ENCODE peak calls at places on chromosomes 4 and X, in seven cellular contexts. One of them, this sample, is unnamed.

GRCh38 chr4:38601244-38601915 is 62.6 kb upstream of the KLF3 start:
- DNase-seq in endothelial cell of umbilical vein: peak; percentile 46
- DNase-seq in dorsolateral prefrontal cortex: no peak
- DNase-seq in PC-3: peak; percentile 80
- DNase-seq in Panc1: no peak
- DNase-seq in left lung: no peak
- DNase-seq in adrenal gland: no peak
- DNase-seq in this sample: no peak

GRCh38 chr4:184416913-184417734 is 57.2 kb downstream of the IRF2 start:
- DNase-seq in endothelial cell of umbilical vein: no peak
- DNase-seq in dorsolateral prefrontal cortex: no peak
- DNase-seq in PC-3: no peak
- DNase-seq in Panc1: no peak
- DNase-seq in left lung: no peak
- DNase-seq in adrenal gland: no peak
- DNase-seq in this sample: no peak

GRCh38 chrX:154057790-154058189 is 38.1 kb upstream of the IRAK1 start:
- DNase-seq in endothelial cell of umbilical vein: no peak
- DNase-seq in dorsolateral prefrontal cortex: no peak
- DNase-seq in PC-3: no peak
- DNase-seq in Panc1: no peak
- DNase-seq in left lung: no peak
- DNase-seq in adrenal gland: peak; percentile 46
- DNase-seq in this sample: no peak

GRCh38 chr4:185142563-185142910 is 529 bp upstream of the SLC25A4 start:
- DNase-seq in endothelial cell of umbilical vein: no peak
- DNase-seq in dorsolateral prefrontal cortex: no peak
- DNase-seq in PC-3: no peak
- DNase-seq in Panc1: no peak
- DNase-seq in left lung: no peak
- DNase-seq in adrenal gland: no peak
- DNase-seq in this sample: no peak

GRCh38 chrX:70434352-70434866 is 10.2 kb upstream of the DLG3 start:
- DNase-seq in endothelial cell of umbilical vein: peak; percentile 58
- DNase-seq in dorsolateral prefrontal cortex: peak; percentile 84
- DNase-seq in PC-3: peak; percentile 89
- DNase-seq in Panc1: peak; percentile 41
- DNase-seq in left lung: peak; percentile 90
- DNase-seq in adrenal gland: peak; percentile 83
- DNase-seq in this sample: peak; percentile 53

GRCh38 chrX:2627272-2627867 is 63.7 kb upstream of the CD99 start:
- DNase-seq in endothelial cell of umbilical vein: peak; percentile 57
- DNase-seq in dorsolateral prefrontal cortex: no peak
- DNase-seq in PC-3: peak; percentile 55
- DNase-seq in Panc1: no peak
- DNase-seq in left lung: no peak
- DNase-seq in adrenal gland: peak; percentile 24
- DNase-seq in this sample: peak; percentile 46

GRCh38 chr4:159837071-159837470 is 734.2 kb downstream of the RAPGEF2 start:
- DNase-seq in endothelial cell of umbilical vein: no peak
- DNase-seq in dorsolateral prefrontal cortex: no peak
- DNase-seq in PC-3: no peak
- DNase-seq in Panc1: no peak
- DNase-seq in left lung: no peak
- DNase-seq in adrenal gland: no peak
- DNase-seq in this sample: no peak

GRCh38 chrX:104285201-104285600 is 30.5 kb upstream of the ESX1 start:
- DNase-seq in endothelial cell of umbilical vein: no peak
- DNase-seq in dorsolateral prefrontal cortex: no peak
- DNase-seq in PC-3: no peak
- DNase-seq in Panc1: no peak
- DNase-seq in left lung: no peak
- DNase-seq in adrenal gland: no peak
- DNase-seq in this sample: no peak

GRCh38 chr4:184251680-184252000 is 34.0 kb upstream of the ENPP6 start:
- DNase-seq in endothelial cell of umbilical vein: no peak
- DNase-seq in dorsolateral prefrontal cortex: no peak
- DNase-seq in PC-3: no peak
- DNase-seq in Panc1: no peak
- DNase-seq in left lung: no peak
- DNase-seq in adrenal gland: no peak
- DNase-seq in this sample: no peak

GRCh38 chr4:31086771-31087330 is 366.7 kb downstream of the PCDH7 start:
- DNase-seq in endothelial cell of umbilical vein: peak; percentile 36
- DNase-seq in dorsolateral prefrontal cortex: no peak
- DNase-seq in PC-3: no peak
- DNase-seq in Panc1: no peak
- DNase-seq in left lung: no peak
- DNase-seq in adrenal gland: no peak
- DNase-seq in this sample: no peak

GRCh38 chrX:20654596-20655106 is 387.9 kb upstream of the RPS6KA3 start:
- DNase-seq in endothelial cell of umbilical vein: no peak
- DNase-seq in dorsolateral prefrontal cortex: no peak
- DNase-seq in PC-3: peak; percentile 51
- DNase-seq in Panc1: no peak
- DNase-seq in left lung: no peak
- DNase-seq in adrenal gland: no peak
- DNase-seq in this sample: no peak

GRCh38 chr4:128521634-128522253 is 234.1 kb upstream of the PGRMC2 start:
- DNase-seq in endothelial cell of umbilical vein: peak; percentile 95
- DNase-seq in dorsolateral prefrontal cortex: no peak
- DNase-seq in PC-3: peak; percentile 46
- DNase-seq in Panc1: no peak
- DNase-seq in left lung: no peak
- DNase-seq in adrenal gland: peak; percentile 48
- DNase-seq in this sample: no peak

GRCh38 chr4:14864967-14865366 is 137.3 kb upstream of the CPEB2 start:
- DNase-seq in endothelial cell of umbilical vein: no peak
- DNase-seq in dorsolateral prefrontal cortex: no peak
- DNase-seq in PC-3: no peak
- DNase-seq in Panc1: no peak
- DNase-seq in left lung: no peak
- DNase-seq in adrenal gland: no peak
- DNase-seq in this sample: no peak

GRCh38 chrX:107659768-107660167 is 31.5 kb downstream of the PRPS1 start:
- DNase-seq in endothelial cell of umbilical vein: peak; percentile 46
- DNase-seq in dorsolateral prefrontal cortex: no peak
- DNase-seq in PC-3: peak; percentile 62
- DNase-seq in Panc1: no peak
- DNase-seq in left lung: no peak
- DNase-seq in adrenal gland: no peak
- DNase-seq in this sample: no peak

GRCh38 chr4:13546855-13547562 is 2.7 kb upstream of the NKX3-2 start:
- DNase-seq in endothelial cell of umbilical vein: no peak
- DNase-seq in dorsolateral prefrontal cortex: no peak
- DNase-seq in PC-3: no peak
- DNase-seq in Panc1: no peak
- DNase-seq in left lung: no peak
- DNase-seq in adrenal gland: no peak
- DNase-seq in this sample: peak; percentile 50

GRCh38 chrX:9279271-9279596 is 185.6 kb upstream of the TBL1X start:
- DNase-seq in endothelial cell of umbilical vein: no peak
- DNase-seq in dorsolateral prefrontal cortex: no peak
- DNase-seq in PC-3: no peak
- DNase-seq in Panc1: no peak
- DNase-seq in left lung: no peak
- DNase-seq in adrenal gland: no peak
- DNase-seq in this sample: no peak

GRCh38 chrX:107880054-107880610 is 54.5 kb downstream of the MID2 start:
- DNase-seq in endothelial cell of umbilical vein: no peak
- DNase-seq in dorsolateral prefrontal cortex: no peak
- DNase-seq in PC-3: peak; percentile 33
- DNase-seq in Panc1: no peak
- DNase-seq in left lung: no peak
- DNase-seq in adrenal gland: peak; percentile 35
- DNase-seq in this sample: no peak

GRCh38 chr4:38664704-38665401 is 854 bp downstream of the KLF3 start:
- DNase-seq in endothelial cell of umbilical vein: peak; percentile 67
- DNase-seq in dorsolateral prefrontal cortex: peak; percentile 56
- DNase-seq in PC-3: peak; percentile 39
- DNase-seq in Panc1: no peak
- DNase-seq in left lung: peak; percentile 78
- DNase-seq in adrenal gland: peak; percentile 76
- DNase-seq in this sample: peak; percentile 56

GRCh38 chr4:167233523-167234387 is 539 bp downstream of the SPOCK3 start:
- DNase-seq in endothelial cell of umbilical vein: peak; percentile 23
- DNase-seq in dorsolateral prefrontal cortex: peak; percentile 63
- DNase-seq in PC-3: peak; percentile 26
- DNase-seq in Panc1: no peak
- DNase-seq in left lung: no peak
- DNase-seq in adrenal gland: no peak
- DNase-seq in this sample: no peak

GRCh38 chr4:108861339-108861738 is 98.5 kb upstream of the ETNPPL start:
- DNase-seq in endothelial cell of umbilical vein: peak; percentile 26
- DNase-seq in dorsolateral prefrontal cortex: no peak
- DNase-seq in PC-3: peak; percentile 7
- DNase-seq in Panc1: no peak
- DNase-seq in left lung: no peak
- DNase-seq in adrenal gland: peak; percentile 30
- DNase-seq in this sample: no peak

GRCh38 chr4:7103031-7103598 is 35.3 kb upstream of the GRPEL1 start:
- DNase-seq in endothelial cell of umbilical vein: no peak
- DNase-seq in dorsolateral prefrontal cortex: peak; percentile 87
- DNase-seq in PC-3: peak; percentile 77
- DNase-seq in Panc1: no peak
- DNase-seq in left lung: peak; percentile 90
- DNase-seq in adrenal gland: peak; percentile 73
- DNase-seq in this sample: peak; percentile 60

GRCh38 chr4:107094332-107094731 is 58.2 kb upstream of the DKK2 start:
- DNase-seq in endothelial cell of umbilical vein: peak; percentile 50
- DNase-seq in dorsolateral prefrontal cortex: no peak
- DNase-seq in PC-3: peak; percentile 26
- DNase-seq in Panc1: no peak
- DNase-seq in left lung: no peak
- DNase-seq in adrenal gland: no peak
- DNase-seq in this sample: no peak

GRCh38 chr4:142567620-142568451 is 278.3 kb downstream of the INPP4B start:
- DNase-seq in endothelial cell of umbilical vein: no peak
- DNase-seq in dorsolateral prefrontal cortex: no peak
- DNase-seq in PC-3: peak; percentile 13
- DNase-seq in Panc1: no peak
- DNase-seq in left lung: no peak
- DNase-seq in adrenal gland: no peak
- DNase-seq in this sample: no peak

GRCh38 chrX:15319075-15319474 is 3.6 kb upstream of the ASB11 start:
- DNase-seq in endothelial cell of umbilical vein: no peak
- DNase-seq in dorsolateral prefrontal cortex: no peak
- DNase-seq in PC-3: no peak
- DNase-seq in Panc1: no peak
- DNase-seq in left lung: no peak
- DNase-seq in adrenal gland: no peak
- DNase-seq in this sample: no peak

GRCh38 chr4:4248036-4248884 is at the start of gene TMEM128:
- DNase-seq in endothelial cell of umbilical vein: peak; percentile 93
- DNase-seq in dorsolateral prefrontal cortex: peak; percentile 92
- DNase-seq in PC-3: peak; percentile 88
- DNase-seq in Panc1: peak; percentile 63
- DNase-seq in left lung: peak; percentile 92
- DNase-seq in adrenal gland: peak; percentile 93
- DNase-seq in this sample: peak; percentile 91
- TF ChIP-seq CTCF in endothelial cell of umbilical vein: peak; percentile 34
- TF ChIP-seq CTCF in dorsolateral prefrontal cortex: peak; percentile 46
- TF ChIP-seq CTCF in PC-3: no peak
- TF ChIP-seq CTCF in Panc1: no peak
- TF ChIP-seq CTCF in left lung: no peak
- TF ChIP-seq CTCF in adrenal gland: peak; percentile 30
- TF ChIP-seq CTCF in this sample: no peak

GRCh38 chrX:142084611-142085010 is 120.5 kb downstream of the MAGEC2 start:
- DNase-seq in endothelial cell of umbilical vein: no peak
- DNase-seq in dorsolateral prefrontal cortex: no peak
- DNase-seq in PC-3: no peak
- DNase-seq in Panc1: no peak
- DNase-seq in left lung: no peak
- DNase-seq in adrenal gland: no peak
- DNase-seq in this sample: no peak

DNA sequence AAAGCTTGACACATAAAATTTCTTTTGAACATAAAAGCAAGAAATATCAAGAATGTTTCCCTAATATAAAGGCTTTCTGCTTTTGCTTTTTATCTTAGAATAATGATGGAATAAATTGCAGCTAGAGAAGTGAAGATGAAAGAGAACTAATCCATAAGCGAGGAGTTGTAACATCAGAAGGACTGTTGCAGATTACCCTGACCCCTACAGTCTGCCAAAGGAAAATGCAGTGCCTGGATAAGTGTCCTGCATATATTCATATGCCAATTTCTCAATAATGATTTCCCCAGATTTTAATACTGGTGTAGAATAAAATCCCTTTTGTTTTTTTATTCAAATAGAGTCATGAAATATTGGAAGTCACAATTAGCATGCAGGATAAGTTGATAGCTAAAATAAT is 115.9 kb downstream of the MAGEC2 start:
- DNase-seq in endothelial cell of umbilical vein: peak; percentile 1
- DNase-seq in dorsolateral prefrontal cortex: no peak
- DNase-seq in PC-3: peak; percentile 45
- DNase-seq in Panc1: peak; percentile 2
- DNase-seq in left lung: no peak
- DNase-seq in adrenal gland: no peak
- DNase-seq in this sample: no peak
- TF ChIP-seq CTCF in endothelial cell of umbilical vein: peak; percentile 11
- TF ChIP-seq CTCF in dorsolateral prefrontal cortex: peak; percentile 49
- TF ChIP-seq CTCF in PC-3: peak; percentile 68
- TF ChIP-seq CTCF in Panc1: peak; percentile 63
- TF ChIP-seq CTCF in left lung: peak; percentile 18
- TF ChIP-seq CTCF in adrenal gland: peak; percentile 12
- TF ChIP-seq CTCF in this sample: no peak

GRCh38 chr4:182294436-182294835 is 51.2 kb downstream of the TENM3 start:
- DNase-seq in endothelial cell of umbilical vein: no peak
- DNase-seq in dorsolateral prefrontal cortex: no peak
- DNase-seq in PC-3: no peak
- DNase-seq in Panc1: no peak
- DNase-seq in left lung: no peak
- DNase-seq in adrenal gland: no peak
- DNase-seq in this sample: no peak

GRCh38 chr4:182293836-182294235 is 50.6 kb downstream of the TENM3 start:
- DNase-seq in endothelial cell of umbilical vein: no peak
- DNase-seq in dorsolateral prefrontal cortex: no peak
- DNase-seq in PC-3: no peak
- DNase-seq in Panc1: no peak
- DNase-seq in left lung: no peak
- DNase-seq in adrenal gland: no peak
- DNase-seq in this sample: no peak

GRCh38 chr4:182301736-182302135 is 58.5 kb downstream of the TENM3 start:
- DNase-seq in endothelial cell of umbilical vein: no peak
- DNase-seq in dorsolateral prefrontal cortex: no peak
- DNase-seq in PC-3: no peak
- DNase-seq in Panc1: no peak
- DNase-seq in left lung: no peak
- DNase-seq in adrenal gland: no peak
- DNase-seq in this sample: no peak

GRCh38 chr4:182292657-182293056 is 49.5 kb downstream of the TENM3 start:
- DNase-seq in endothelial cell of umbilical vein: no peak
- DNase-seq in dorsolateral prefrontal cortex: no peak
- DNase-seq in PC-3: no peak
- DNase-seq in Panc1: no peak
- DNase-seq in left lung: no peak
- DNase-seq in adrenal gland: no peak
- DNase-seq in this sample: no peak

GRCh38 chr4:182297659-182298058 is 54.5 kb downstream of the TENM3 start:
- DNase-seq in endothelial cell of umbilical vein: no peak
- DNase-seq in dorsolateral prefrontal cortex: no peak
- DNase-seq in PC-3: no peak
- DNase-seq in Panc1: no peak
- DNase-seq in left lung: no peak
- DNase-seq in adrenal gland: no peak
- DNase-seq in this sample: no peak
- TF ChIP-seq CTCF in endothelial cell of umbilical vein: no peak
- TF ChIP-seq CTCF in dorsolateral prefrontal cortex: no peak
- TF ChIP-seq CTCF in PC-3: no peak
- TF ChIP-seq CTCF in Panc1: no peak
- TF ChIP-seq CTCF in left lung: no peak
- TF ChIP-seq CTCF in adrenal gland: no peak
- TF ChIP-seq CTCF in this sample: no peak

GRCh38 chr4:98151145-98151929 is 8.1 kb upstream of the STPG2 start:
- DNase-seq in endothelial cell of umbilical vein: no peak
- DNase-seq in dorsolateral prefrontal cortex: no peak
- DNase-seq in PC-3: no peak
- DNase-seq in Panc1: no peak
- DNase-seq in left lung: no peak
- DNase-seq in adrenal gland: no peak
- DNase-seq in this sample: no peak
- TF ChIP-seq CTCF in endothelial cell of umbilical vein: no peak
- TF ChIP-seq CTCF in dorsolateral prefrontal cortex: no peak
- TF ChIP-seq CTCF in PC-3: no peak
- TF ChIP-seq CTCF in Panc1: peak; percentile 10
- TF ChIP-seq CTCF in left lung: no peak
- TF ChIP-seq CTCF in adrenal gland: no peak
- TF ChIP-seq CTCF in this sample: no peak